ENCODE peak calls at places on chromosomes 6 and 20, in six cellular contexts. H is heart left ventricle; F is EL; W is stimulated activated CD4-positive, alpha-beta T cell treated with anti-CD3 and anti-CD28 coated beads, Interleukin-2, amount 100 ng/mL, for 48 hours; L is NCI-H510A treated with DMSO at 0.1 percent for 48 hours; U is LHCN-M2. Z is an unnamed sample.

GRCh38 chr20:38112943-38113294 is 52.2 kb downstream of the TGM2 start:
- DNase-seq in U (no peak), L (no peak), F (no peak), H (no peak), W (no peak), Z (no peak)

GRCh38 chr20:41443667-41444066 is 77.0 kb upstream of the EMILIN3 start:
- DNase-seq in U (no peak), H (no peak), W (no peak), L (no peak), F (no peak), Z (no peak)

GRCh38 chr6:12029979-12030737 is 18.0 kb downstream of the HIVEP1 start:
- DNase-seq in H (no peak), L (no peak), F (no peak), U (no peak), W (no peak), Z (no peak)

GRCh38 chr20:37596890-37597539 is 69.3 kb upstream of the BLCAP start:
- DNase-seq in L (no peak), W (no peak), U (peak; percentile 11), H (no peak), F (no peak), Z (no peak)

GRCh38 chr6:52868240-52868639 is 27.6 kb upstream of the GSTA5 start:
- DNase-seq in H (no peak), W (no peak), F (no peak), L (no peak), U (no peak), Z (no peak)

GRCh38 chr20:8431538-8432434 is 299.7 kb downstream of the PLCB1 start:
- DNase-seq in F (no peak), U (no peak), W (no peak), L (peak; percentile 21), H (peak; percentile 83), Z (peak; percentile 83)

GRCh38 chr6:158005626-158006180 is 24.0 kb downstream of the SYNJ2 start:
- DNase-seq in H (no peak), F (no peak), U (no peak), W (no peak), L (no peak), Z (no peak)

GRCh38 chr6:157904999-157905398 is 76.7 kb upstream of the SYNJ2 start:
- DNase-seq in L (no peak), F (no peak), H (no peak), W (no peak), U (no peak), Z (no peak)

GRCh38 chr6:151633517-151634335 is 139.9 kb downstream of the CCDC170 start:
- DNase-seq in W (no peak), H (no peak), L (no peak), U (no peak), F (no peak), Z (no peak)

GRCh38 chr6:111661541-111662041 is 55.9 kb upstream of the TRAF3IP2 start:
- DNase-seq in W (no peak), H (no peak), L (peak; percentile 11), U (no peak), F (no peak), Z (peak; percentile 46)

GRCh38 chr6:107458687-107459282 is 579 bp downstream of the PDSS2 start:
- DNase-seq in F (peak; percentile 30), L (peak; percentile 4), U (no peak), W (no peak), H (no peak), Z (peak; percentile 37)

GRCh38 chr20:37387519-37388269 is 41.8 kb downstream of the SRC start:
- DNase-seq in W (no peak), H (no peak), L (no peak), U (no peak), F (no peak), Z (peak; percentile 15)

GRCh38 chr20:36871640-36872570 is 4.0 kb upstream of the TLDC2 start:
- DNase-seq in W (no peak), H (no peak), F (no peak), L (no peak), U (no peak), Z (no peak)

GRCh38 chr20:4225778-4226177 is 210.4 kb upstream of the RNF24 start:
- DNase-seq in H (peak; percentile 57), W (no peak), L (no peak), U (peak; percentile 99), F (peak; percentile 99), Z (no peak)

GRCh38 chr20:33732166-33732970 is 572 bp downstream of the ZNF341 start:
- DNase-seq in H (peak; percentile 89), U (no peak), F (no peak), L (peak; percentile 89), W (peak; percentile 78), Z (peak; percentile 94)

GRCh38 chr6:133977983-133978895 is 25.2 kb downstream of the TBPL1 start:
- DNase-seq in U (peak; percentile 59), H (no peak), F (peak; percentile 75), L (no peak), W (no peak), Z (no peak)

GRCh38 chr6:43921548-43922422 is 151.8 kb downstream of the VEGFA start:
- DNase-seq in F (no peak), U (no peak), W (no peak), L (no peak), H (no peak), Z (no peak)

GRCh38 chr20:15317546-15318242 is 980.3 kb upstream of the FLRT3 start:
- DNase-seq in W (no peak), L (no peak), H (no peak), U (no peak), F (no peak), Z (no peak)

GRCh38 chr6:113879186-113880096 is 22.3 kb downstream of the MARCKS start:
- DNase-seq in W (no peak), U (peak; percentile 75), F (peak; percentile 77), H (peak; percentile 36), L (peak; percentile 21), Z (no peak)